ENCODE peak calls at places on chromosomes 5 and 9, in five cellular contexts. One of them, this sample, is unnamed.
A peak's percentile ranks its signal among the peaks of the same experiment; 100 is the strongest.

GRCh38 chr5:72394688-72395087 is 74.5 kb downstream of the PTCD2 start:
- DNase-seq in HCT116: no peak
- DNase-seq in K562: no peak
- DNase-seq in keratinocyte: no peak
- DNase-seq in endodermal cell: peak; percentile 55
- DNase-seq in this sample: no peak

GRCh38 chr5:39203291-39203922 is 16.0 kb downstream of the FYB1 start:
- DNase-seq in HCT116: no peak
- DNase-seq in K562: no peak
- DNase-seq in keratinocyte: no peak
- DNase-seq in endodermal cell: no peak
- DNase-seq in this sample: no peak

GRCh38 chr5:134249469-134250379 is 23.9 kb upstream of the PPP2CA start:
- DNase-seq in HCT116: no peak
- DNase-seq in keratinocyte: no peak
- DNase-seq in endodermal cell: no peak
- DNase-seq in K562: peak; percentile 46
- DNase-seq in this sample: no peak

GRCh38 chr5:144504929-144505578 is 334.4 kb downstream of the KCTD16 start:
- DNase-seq in HCT116: no peak
- DNase-seq in keratinocyte: no peak
- DNase-seq in K562: no peak
- DNase-seq in endodermal cell: no peak
- DNase-seq in this sample: no peak

GRCh38 chr5:116494784-116495480 is 79.7 kb downstream of the SEMA6A start:
- DNase-seq in keratinocyte: no peak
- DNase-seq in K562: no peak
- DNase-seq in endodermal cell: peak; percentile 31
- DNase-seq in HCT116: no peak
- DNase-seq in this sample: no peak

GRCh38 chr5:54178991-54179390 is 131.4 kb downstream of the ARL15 start:
- DNase-seq in endodermal cell: no peak
- DNase-seq in K562: no peak
- DNase-seq in keratinocyte: no peak
- DNase-seq in HCT116: no peak
- DNase-seq in this sample: no peak

GRCh38 chr5:73125289-73125688 is 4.9 kb downstream of the TMEM171 start:
- DNase-seq in HCT116: no peak
- DNase-seq in K562: no peak
- DNase-seq in keratinocyte: no peak
- DNase-seq in endodermal cell: no peak
- DNase-seq in this sample: no peak

GRCh38 chr5:95731571-95732554 is 727 bp downstream of the RHOBTB3 start:
- DNase-seq in endodermal cell: peak; percentile 84
- DNase-seq in HCT116: no peak
- DNase-seq in K562: no peak
- DNase-seq in keratinocyte: no peak
- DNase-seq in this sample: peak; percentile 56

GRCh38 chr9:13587581-13587980 is 308.1 kb upstream of the MPDZ start:
- DNase-seq in endodermal cell: no peak
- DNase-seq in HCT116: no peak
- DNase-seq in K562: no peak
- DNase-seq in keratinocyte: no peak
- DNase-seq in this sample: no peak

GRCh38 chr5:89315194-89315593 is 432.2 kb upstream of the MEF2C start:
- DNase-seq in HCT116: no peak
- DNase-seq in keratinocyte: no peak
- DNase-seq in endodermal cell: no peak
- DNase-seq in K562: no peak
- DNase-seq in this sample: no peak

GRCh38 chr9:21801683-21802417 is 586 bp upstream of the MTAP start:
- DNase-seq in HCT116: peak; percentile 82
- DNase-seq in endodermal cell: peak; percentile 92
- DNase-seq in K562: no peak
- DNase-seq in keratinocyte: no peak
- DNase-seq in this sample: peak; percentile 73

GRCh38 chr5:43242196-43242595 is 50.2 kb downstream of the NIM1K start:
- DNase-seq in HCT116: no peak
- DNase-seq in K562: no peak
- DNase-seq in endodermal cell: no peak
- DNase-seq in keratinocyte: no peak
- DNase-seq in this sample: no peak

GRCh38 chr5:172868924-172869565 is 35.0 kb downstream of the ERGIC1 start:
- DNase-seq in keratinocyte: peak; percentile 35
- DNase-seq in K562: peak; percentile 32
- DNase-seq in HCT116: peak; percentile 21
- DNase-seq in endodermal cell: no peak
- DNase-seq in this sample: peak; percentile 81

GRCh38 chr5:5089895-5090649 is 50.1 kb upstream of the ADAMTS16 start:
- DNase-seq in K562: no peak
- DNase-seq in keratinocyte: no peak
- DNase-seq in endodermal cell: no peak
- DNase-seq in HCT116: no peak
- DNase-seq in this sample: no peak

GRCh38 chr5:157816682-157817268 is 42.2 kb downstream of the CLINT1 start:
- DNase-seq in keratinocyte: no peak
- DNase-seq in K562: no peak
- DNase-seq in endodermal cell: no peak
- DNase-seq in HCT116: no peak
- DNase-seq in this sample: no peak

GRCh38 chr5:2724831-2725230 is 26.6 kb downstream of the IRX2 start:
- DNase-seq in keratinocyte: no peak
- DNase-seq in endodermal cell: peak; percentile 22
- DNase-seq in K562: no peak
- DNase-seq in HCT116: no peak
- DNase-seq in this sample: no peak

GRCh38 chr9:128550770-128551651 is 1.4 kb upstream of the SPTAN1 start:
- DNase-seq in K562: no peak
- DNase-seq in HCT116: no peak
- DNase-seq in keratinocyte: no peak
- DNase-seq in endodermal cell: peak; percentile 71
- DNase-seq in this sample: peak; percentile 45

GRCh38 chr5:15968994-15969393 is 210.6 kb downstream of the MARCHF11 start:
- DNase-seq in keratinocyte: no peak
- DNase-seq in endodermal cell: no peak
- DNase-seq in HCT116: no peak
- DNase-seq in K562: no peak
- DNase-seq in this sample: no peak

GRCh38 chr5:54173251-54173650 is 137.1 kb downstream of the ARL15 start:
- DNase-seq in K562: no peak
- DNase-seq in endodermal cell: no peak
- DNase-seq in keratinocyte: no peak
- DNase-seq in HCT116: no peak
- DNase-seq in this sample: no peak

GRCh38 chr9:122325124-122325523 is 45.7 kb upstream of the PTGS1 start:
- DNase-seq in endodermal cell: peak; percentile 2
- DNase-seq in K562: no peak
- DNase-seq in keratinocyte: no peak
- DNase-seq in HCT116: no peak
- DNase-seq in this sample: no peak

GRCh38 chr9:127176631-127177030 is 54.2 kb upstream of the ANGPTL2 start:
- DNase-seq in keratinocyte: no peak
- DNase-seq in HCT116: no peak
- DNase-seq in endodermal cell: peak; percentile 22
- DNase-seq in K562: no peak
- DNase-seq in this sample: no peak

GRCh38 chr9:28820741-28821140 is 1247.5 kb upstream of the C9orf72 start:
- DNase-seq in keratinocyte: no peak
- DNase-seq in K562: no peak
- DNase-seq in HCT116: no peak
- DNase-seq in endodermal cell: peak; percentile 71
- DNase-seq in this sample: no peak

GRCh38 chr5:16812911-16813310 is 123.2 kb downstream of the MYO10 start:
- DNase-seq in keratinocyte: no peak
- DNase-seq in HCT116: no peak
- DNase-seq in endodermal cell: peak; percentile 62
- DNase-seq in K562: no peak
- DNase-seq in this sample: no peak

GRCh38 chr5:146208916-146209522 is 5.6 kb downstream of the RBM27 start:
- DNase-seq in endodermal cell: no peak
- DNase-seq in HCT116: no peak
- DNase-seq in K562: no peak
- DNase-seq in keratinocyte: no peak
- DNase-seq in this sample: no peak

GRCh38 chr5:146203872-146204192 is 427 bp downstream of the RBM27 start:
- DNase-seq in HCT116: no peak
- DNase-seq in keratinocyte: no peak
- DNase-seq in K562: peak; percentile 88
- DNase-seq in endodermal cell: no peak
- DNase-seq in this sample: no peak

GRCh38 chr5:146203011-146203871 is at the start of gene RBM27:
- DNase-seq in K562: peak; percentile 100
- DNase-seq in endodermal cell: peak; percentile 100
- DNase-seq in HCT116: peak; percentile 98
- DNase-seq in keratinocyte: peak; percentile 95
- DNase-seq in this sample: peak; percentile 97

GRCh38 chr5:146206257-146206656 is 2.9 kb downstream of the RBM27 start:
- DNase-seq in keratinocyte: no peak
- DNase-seq in K562: no peak
- DNase-seq in endodermal cell: no peak
- DNase-seq in HCT116: no peak
- DNase-seq in this sample: no peak

DNA sequence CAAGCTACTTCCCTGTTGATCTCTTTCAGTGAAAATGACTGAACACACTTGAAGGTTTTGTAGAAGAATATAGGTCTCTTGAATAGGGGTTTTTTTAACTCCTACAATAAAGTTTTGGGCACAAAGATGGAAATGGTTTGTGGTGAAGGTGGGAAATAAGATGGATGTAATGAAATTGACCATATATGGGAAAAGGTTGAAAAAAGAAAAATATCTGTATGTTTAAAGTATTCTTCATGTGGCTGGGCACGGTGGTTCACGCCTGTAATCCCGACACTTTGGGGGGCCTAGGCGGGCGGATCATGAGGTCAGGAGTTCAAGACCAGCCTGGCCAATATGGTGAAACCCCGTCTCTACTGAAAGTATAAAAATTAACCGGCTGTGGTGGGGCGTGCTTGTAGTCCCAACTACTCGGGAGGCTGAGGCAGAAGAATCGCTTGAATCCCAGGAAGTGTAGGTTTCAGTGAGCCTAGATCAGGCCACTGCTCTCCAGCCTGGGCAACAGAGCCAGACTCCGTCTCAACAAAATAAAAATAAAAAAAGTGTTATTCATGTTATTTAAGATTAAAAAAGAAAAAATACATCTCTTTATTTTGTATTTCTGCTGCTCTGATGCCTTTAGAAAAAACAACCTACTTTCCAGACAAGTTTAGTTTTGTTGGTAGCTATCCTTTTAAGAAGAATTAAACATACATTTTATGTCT is 2.2 kb downstream of the RBM27 start:
- DNase-seq in endodermal cell: no peak
- DNase-seq in K562: no peak
- DNase-seq in keratinocyte: no peak
- DNase-seq in HCT116: no peak
- DNase-seq in this sample: no peak
- H3K4me3 ChIP-seq in endodermal cell: peak overlapping the region; percentile 89
- H3K4me3 ChIP-seq in K562: peak overlapping the region; percentile 62
- H3K4me3 ChIP-seq in keratinocyte: no peak overlapping the region
- H3K4me3 ChIP-seq in HCT116: peak overlapping the region; percentile 92
- H3K4me3 ChIP-seq in this sample: peak overlapping the region; percentile 90

DNA sequence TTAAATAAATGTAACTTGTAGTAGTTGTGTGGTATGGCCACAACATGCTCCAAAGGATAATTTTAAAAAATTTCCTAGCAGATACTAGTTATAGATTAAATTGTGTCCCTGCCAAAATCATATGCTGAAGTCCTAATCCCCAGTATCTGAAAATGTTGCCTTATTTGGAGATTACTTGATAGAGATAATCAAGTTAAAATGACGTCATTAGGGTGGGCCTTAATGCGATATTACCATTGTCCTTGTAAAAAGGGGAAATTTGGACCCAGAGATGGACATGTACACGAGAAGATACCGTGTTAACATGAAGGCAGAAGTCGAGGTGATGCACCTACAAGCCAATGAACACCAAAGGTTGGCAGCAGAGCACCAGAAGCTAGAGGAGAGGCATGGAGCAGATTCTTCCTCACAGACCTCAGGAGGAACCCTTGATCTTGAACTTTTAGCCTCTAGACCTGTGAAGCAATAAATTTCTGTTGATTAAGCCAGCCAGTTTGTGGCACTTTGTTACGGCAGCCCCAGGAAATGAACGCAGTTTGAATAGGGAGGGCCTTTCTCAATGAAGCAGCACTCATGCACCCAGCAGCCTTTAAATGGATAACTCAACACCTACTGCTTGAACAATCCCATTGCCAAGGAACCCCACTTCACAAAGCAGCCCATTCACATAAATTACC is 148.9 kb downstream of the ARHGAP26 start:
- DNase-seq in K562: no peak
- DNase-seq in endodermal cell: no peak
- DNase-seq in HCT116: no peak
- DNase-seq in keratinocyte: no peak
- DNase-seq in this sample: no peak
- H3K4me3 ChIP-seq in K562: no peak overlapping the region
- H3K4me3 ChIP-seq in endodermal cell: no peak overlapping the region
- H3K4me3 ChIP-seq in HCT116: no peak overlapping the region
- H3K4me3 ChIP-seq in keratinocyte: no peak overlapping the region
- H3K4me3 ChIP-seq in this sample: no peak overlapping the region

GRCh38 chr5:191036-191948 is at the start of gene LRRC14B:
- DNase-seq in HCT116: no peak
- DNase-seq in endodermal cell: no peak
- DNase-seq in K562: no peak
- DNase-seq in keratinocyte: no peak
- DNase-seq in this sample: peak; percentile 82
- H3K4me3 ChIP-seq in HCT116: no peak within 1 kb of the TSS
- H3K4me3 ChIP-seq in endodermal cell: no peak within 1 kb of the TSS
- H3K4me3 ChIP-seq in K562: no peak within 1 kb of the TSS
- H3K4me3 ChIP-seq in keratinocyte: no peak within 1 kb of the TSS
- H3K4me3 ChIP-seq in this sample: peak within 1 kb of the TSS; percentile 69

GRCh38 chr9:20227166-20227874 is 395.0 kb downstream of the MLLT3 start:
- DNase-seq in keratinocyte: no peak
- DNase-seq in HCT116: no peak
- DNase-seq in K562: no peak
- DNase-seq in endodermal cell: no peak
- DNase-seq in this sample: no peak

GRCh38 chr9:20226345-20226744 is 396.0 kb downstream of the MLLT3 start:
- DNase-seq in keratinocyte: no peak
- DNase-seq in K562: no peak
- DNase-seq in endodermal cell: no peak
- DNase-seq in HCT116: no peak
- DNase-seq in this sample: no peak

GRCh38 chr9:20224756-20225155 is 397.5 kb downstream of the MLLT3 start:
- DNase-seq in HCT116: no peak
- DNase-seq in endodermal cell: no peak
- DNase-seq in K562: no peak
- DNase-seq in keratinocyte: no peak
- DNase-seq in this sample: no peak

GRCh38 chr9:20228096-20228495 is 394.2 kb downstream of the MLLT3 start:
- DNase-seq in keratinocyte: no peak
- DNase-seq in K562: no peak
- DNase-seq in endodermal cell: no peak
- DNase-seq in HCT116: no peak
- DNase-seq in this sample: no peak

DNA sequence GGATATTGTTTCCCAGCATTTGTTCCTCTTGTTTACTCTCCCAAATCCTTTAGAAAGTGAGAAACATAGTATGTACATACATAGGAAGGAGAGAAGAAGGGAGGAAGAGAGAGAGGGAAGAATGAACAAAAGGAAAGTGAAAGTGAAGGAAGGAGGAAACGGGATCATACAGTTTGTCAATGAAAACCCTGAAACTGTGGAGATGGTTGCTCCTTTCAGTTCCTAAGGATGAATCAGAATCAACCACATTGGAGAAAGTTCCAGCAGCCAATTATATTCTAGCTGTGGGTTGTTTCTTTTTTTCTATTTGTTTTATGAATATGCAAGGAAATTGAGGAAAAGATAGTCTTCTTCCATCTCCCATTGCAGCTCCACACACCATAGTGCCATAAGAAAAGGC is 396.5 kb downstream of the MLLT3 start:
- DNase-seq in endodermal cell: no peak
- DNase-seq in keratinocyte: no peak
- DNase-seq in HCT116: no peak
- DNase-seq in K562: no peak
- DNase-seq in this sample: no peak
- H3K4me3 ChIP-seq in endodermal cell: no peak overlapping the region
- H3K4me3 ChIP-seq in keratinocyte: peak overlapping the region; percentile 4
- H3K4me3 ChIP-seq in HCT116: no peak overlapping the region
- H3K4me3 ChIP-seq in K562: no peak overlapping the region
- H3K4me3 ChIP-seq in this sample: no peak overlapping the region